ENCODE peak calls at places on chromosome 18, in four cellular contexts. S, U, I and N are unnamed samples.

GRCh38 chr18:73164430-73164829 is 296.6 kb upstream of the NETO1 start:
- DNase-seq in U (no peak), I (no peak), S (no peak), N (no peak)

GRCh38 chr18:57585846-57586242 is 658 bp downstream of the FECH start:
- DNase-seq in S (no peak), I (no peak), U (no peak), N (peak)

GRCh38 chr18:29002747-29003146 is 825.8 kb upstream of the CDH2 start:
- DNase-seq in S (no peak), I (no peak), U (no peak), N (no peak)

GRCh38 chr18:2932247-2933181 is 80.4 kb downstream of the LPIN2 start:
- DNase-seq in S (peak), U (no peak), I (no peak), N (peak)

GRCh38 chr18:30888344-30888743 is 154.2 kb downstream of the DSC3 start:
- DNase-seq in I (no peak), S (no peak), U (no peak), N (no peak)

GRCh38 chr18:76977681-76978234 is 154.8 kb downstream of the MBP start:
- DNase-seq in U (no peak), S (no peak), I (peak), N (no peak)

GRCh38 chr18:54013452-54013851 is 211.0 kb downstream of the MBD2 start:
- DNase-seq in U (no peak), S (no peak), I (no peak), N (no peak)

GRCh38 chr18:36814994-36815393 is 13.8 kb downstream of the TPGS2 start:
- DNase-seq in S (no peak), U (no peak), I (no peak), N (no peak)

GRCh38 chr18:9364242-9364641 is 29.7 kb downstream of the TWSG1 start:
- DNase-seq in U (no peak), S (no peak), I (no peak), N (no peak)

GRCh38 chr18:71136487-71136886 is 847.6 kb downstream of the SOCS6 start:
- DNase-seq in U (no peak), S (no peak), I (no peak), N (no peak)

GRCh38 chr18:62485684-62486083 is 37.1 kb upstream of the ZCCHC2 start:
- DNase-seq in S (no peak), I (no peak), U (no peak), N (no peak)

GRCh38 chr18:74595425-74595824 is 2.2 kb upstream of the ZNF407 start:
- DNase-seq in S (no peak), I (no peak), U (no peak), N (no peak)

GRCh38 chr18:25089470-25089869 is 262.5 kb downstream of the ZNF521 start:
- DNase-seq in U (no peak), S (no peak), I (no peak), N (no peak)

GRCh38 chr18:23495723-23496440 is 7.4 kb upstream of the RMC1 start:
- DNase-seq in U (no peak), S (no peak), I (peak), N (no peak)

GRCh38 chr18:60692277-60692676 is 319.7 kb upstream of the MC4R start:
- DNase-seq in S (no peak), I (no peak), U (no peak), N (no peak)

GRCh38 chr18:59902180-59902992 is 2.6 kb downstream of the PMAIP1 start:
- DNase-seq in S (peak), I (no peak), U (no peak), N (peak)

GRCh38 chr18:51427012-51427411 is 229.5 kb upstream of the MEX3C start:
- DNase-seq in U (no peak), S (no peak), I (no peak), N (no peak)

GRCh38 chr18:60377778-60378469 is 5.3 kb upstream of the MC4R start:
- DNase-seq in U (no peak), I (no peak), S (no peak), N (no peak)

GRCh38 chr18:49884959-49885358 is 71.6 kb upstream of the ACAA2 start:
- DNase-seq in S (no peak), I (no peak), U (no peak), N (no peak)

GRCh38 chr18:47986724-47987455 is 56.4 kb upstream of the SMAD2 start:
- DNase-seq in U (no peak), I (no peak), S (no peak), N (no peak)

GRCh38 chr18:36786686-36787085 is 42.1 kb downstream of the TPGS2 start:
- DNase-seq in U (no peak), S (no peak), I (peak), N (no peak)

GRCh38 chr18:71038196-71038595 is 749.4 kb downstream of the SOCS6 start:
- DNase-seq in S (no peak), U (no peak), I (no peak), N (no peak)

GRCh38 chr18:22176622-22177495 is 7.5 kb downstream of the GATA6 start:
- DNase-seq in U (no peak), S (no peak), I (no peak), N (no peak)

GRCh38 chr18:75003089-75003488 is 205.8 kb downstream of the PTGR3 start:
- DNase-seq in I (no peak), S (no peak), U (no peak), N (no peak)

GRCh38 chr18:73691118-73691517 is 456.5 kb downstream of the FBXO15 start:
- DNase-seq in S (no peak), I (no peak), U (no peak), N (no peak)

GRCh38 chr18:45566025-45566740 is 49.1 kb upstream of the SLC14A2 start:
- DNase-seq in I (peak), S (no peak), U (no peak), N (no peak)

GRCh38 chr18:48222118-48222517 is 187.1 kb downstream of the ZBTB7C start:
- DNase-seq in U (no peak), I (peak), S (no peak), N (peak)

GRCh38 chr18:75203456-75204261 is 5.3 kb downstream of the PTGR3 start:
- DNase-seq in S (no peak), I (peak), U (no peak), N (no peak)

GRCh38 chr18:22606563-22607283 is 189.0 kb upstream of the CTAGE1 start:
- DNase-seq in S (no peak), I (no peak), U (no peak), N (no peak)